ENCODE peak calls at places on chromosomes 13 and 19, in six cellular contexts. One of them, this sample, is unnamed.

GRCh38 chr19:30314056-30314804 is 58.0 kb upstream of the ZNF536 start:
- DNase-seq in central memory CD8-positive, alpha-beta T cell: no peak
- DNase-seq in fibroblast of gingiva: no peak
- DNase-seq in left kidney: no peak
- DNase-seq in LHCN-M2: no peak
- DNase-seq in foreskin fibroblast: no peak
- DNase-seq in this sample: no peak

GRCh38 chr13:113090415-113090770 is 15.2 kb upstream of the F7 start:
- DNase-seq in central memory CD8-positive, alpha-beta T cell: no peak
- DNase-seq in fibroblast of gingiva: no peak
- DNase-seq in left kidney: peak; percentile 51
- DNase-seq in LHCN-M2: no peak
- DNase-seq in foreskin fibroblast: no peak
- DNase-seq in this sample: no peak

GRCh38 chr13:99656843-99657506 is 155.7 kb downstream of the TM9SF2 start:
- DNase-seq in central memory CD8-positive, alpha-beta T cell: peak; percentile 27
- DNase-seq in fibroblast of gingiva: no peak
- DNase-seq in left kidney: no peak
- DNase-seq in LHCN-M2: no peak
- DNase-seq in foreskin fibroblast: no peak
- DNase-seq in this sample: no peak

GRCh38 chr13:98207411-98207810 is 30.3 kb upstream of the RNF113B start:
- DNase-seq in central memory CD8-positive, alpha-beta T cell: no peak
- DNase-seq in fibroblast of gingiva: no peak
- DNase-seq in left kidney: no peak
- DNase-seq in LHCN-M2: peak; percentile 19
- DNase-seq in foreskin fibroblast: no peak
- DNase-seq in this sample: no peak

GRCh38 chr13:59635591-59635990 is 528.1 kb downstream of the DIAPH3 start:
- DNase-seq in central memory CD8-positive, alpha-beta T cell: no peak
- DNase-seq in fibroblast of gingiva: no peak
- DNase-seq in left kidney: peak; percentile 86
- DNase-seq in LHCN-M2: no peak
- DNase-seq in foreskin fibroblast: no peak
- DNase-seq in this sample: no peak

GRCh38 chr13:36919833-36920611 is at the start of gene SMAD9:
- DNase-seq in central memory CD8-positive, alpha-beta T cell: no peak
- DNase-seq in fibroblast of gingiva: peak; percentile 49
- DNase-seq in left kidney: peak; percentile 90
- DNase-seq in LHCN-M2: peak; percentile 59
- DNase-seq in foreskin fibroblast: peak; percentile 86
- DNase-seq in this sample: peak; percentile 59

GRCh38 chr19:35862528-35862927 is 5.8 kb downstream of the KIRREL2 start:
- DNase-seq in central memory CD8-positive, alpha-beta T cell: no peak
- DNase-seq in fibroblast of gingiva: no peak
- DNase-seq in left kidney: no peak
- DNase-seq in LHCN-M2: no peak
- DNase-seq in foreskin fibroblast: no peak
- DNase-seq in this sample: no peak

GRCh38 chr13:78630509-78630908 is 27.2 kb upstream of the POU4F1 start:
- DNase-seq in central memory CD8-positive, alpha-beta T cell: no peak
- DNase-seq in fibroblast of gingiva: no peak
- DNase-seq in left kidney: no peak
- DNase-seq in LHCN-M2: peak; percentile 13
- DNase-seq in foreskin fibroblast: no peak
- DNase-seq in this sample: no peak

GRCh38 chr19:10095948-10096614 is 6.4 kb downstream of the ANGPTL6 start:
- DNase-seq in central memory CD8-positive, alpha-beta T cell: peak; percentile 85
- DNase-seq in fibroblast of gingiva: peak; percentile 88
- DNase-seq in left kidney: peak; percentile 96
- DNase-seq in LHCN-M2: peak; percentile 79
- DNase-seq in foreskin fibroblast: peak; percentile 98
- DNase-seq in this sample: peak; percentile 80

GRCh38 chr19:32368781-32369180 is 23.4 kb downstream of the ZNF507 start:
- DNase-seq in central memory CD8-positive, alpha-beta T cell: no peak
- DNase-seq in fibroblast of gingiva: no peak
- DNase-seq in left kidney: no peak
- DNase-seq in LHCN-M2: no peak
- DNase-seq in foreskin fibroblast: no peak
- DNase-seq in this sample: no peak

GRCh38 chr13:73991884-73992283 is 142.3 kb downstream of the KLF12 start:
- DNase-seq in central memory CD8-positive, alpha-beta T cell: no peak
- DNase-seq in fibroblast of gingiva: no peak
- DNase-seq in left kidney: no peak
- DNase-seq in LHCN-M2: no peak
- DNase-seq in foreskin fibroblast: no peak
- DNase-seq in this sample: no peak

GRCh38 chr13:21663197-21663596 is 7.7 kb upstream of the FGF9 start:
- DNase-seq in central memory CD8-positive, alpha-beta T cell: no peak
- DNase-seq in fibroblast of gingiva: no peak
- DNase-seq in left kidney: no peak
- DNase-seq in LHCN-M2: no peak
- DNase-seq in foreskin fibroblast: no peak
- DNase-seq in this sample: no peak

GRCh38 chr13:24632382-24633121 is 47.7 kb upstream of the ATP12A start:
- DNase-seq in central memory CD8-positive, alpha-beta T cell: no peak
- DNase-seq in fibroblast of gingiva: no peak
- DNase-seq in left kidney: no peak
- DNase-seq in LHCN-M2: peak; percentile 21
- DNase-seq in foreskin fibroblast: no peak
- DNase-seq in this sample: peak; percentile 26

GRCh38 chr19:34432797-34433196 is 4.6 kb downstream of the UBA2 start:
- DNase-seq in central memory CD8-positive, alpha-beta T cell: no peak
- DNase-seq in fibroblast of gingiva: peak; percentile 44
- DNase-seq in left kidney: no peak
- DNase-seq in LHCN-M2: peak; percentile 49
- DNase-seq in foreskin fibroblast: no peak
- DNase-seq in this sample: peak; percentile 20

GRCh38 chr19:9362905-9363304 is at the start of gene ZNF177:
- DNase-seq in central memory CD8-positive, alpha-beta T cell: no peak
- DNase-seq in fibroblast of gingiva: peak; percentile 3
- DNase-seq in left kidney: peak; percentile 87
- DNase-seq in LHCN-M2: no peak
- DNase-seq in foreskin fibroblast: peak; percentile 56
- DNase-seq in this sample: peak; percentile 39